ENCODE peak calls at places on chromosomes 11 and 22, in five cellular contexts. P is endodermal cell; D is naive thymus-derived CD4-positive, alpha-beta T cell; U is PC-9; Q is A673. V is an unnamed sample. For H3K36me3, the result is how much of the 10 kb centered on the place peaks cover.

GRCh38 chr22:36425977-36426523 is 38.3 kb upstream of the MYH9 start:
- DNase-seq in P (no peak), D (no peak), U (no peak), Q (no peak), V (peak)

GRCh38 chr11:117912497-117912896 is 16.7 kb downstream of the TMPRSS13 start:
- DNase-seq in P (no peak), D (no peak), U (no peak), Q (no peak), V (peak)

GRCh38 chr11:8871283-8871775 is 39.7 kb upstream of the AKIP1 start:
- DNase-seq in P (peak), D (no peak), U (peak), Q (peak), V (peak)

GRCh38 chr11:130145975-130146776 is 13.4 kb upstream of the ST14 start:
- DNase-seq in P (peak), D (no peak), U (peak), Q (no peak), V (peak)

GRCh38 chr11:61972112-61972795 is 4.8 kb upstream of the FTH1 start:
- DNase-seq in P (no peak), D (no peak), U (no peak), Q (no peak), V (peak)

GRCh38 chr11:14908214-14908880 is 16.3 kb upstream of the CYP2R1 start:
- DNase-seq in P (peak), D (no peak), U (no peak), Q (peak), V (no peak)

GRCh38 chr11:70416881-70417280 is 18.6 kb downstream of the CTTN start:
- DNase-seq in P (no peak), D (no peak), U (no peak), Q (no peak), V (no peak)

GRCh38 chr22:23767303-23767672 is 484 bp downstream of the CHCHD10 start:
- DNase-seq in P (no peak), D (no peak), U (no peak), Q (no peak), V (peak)

GRCh38 chr11:61254403-61255025 is 13.5 kb downstream of the PGA5 start:
- DNase-seq in P (peak), D (peak), U (peak), Q (peak), V (peak)

GRCh38 chr11:40129276-40129675 is 1330.2 kb downstream of the LRRC4C start:
- DNase-seq in P (no peak), D (no peak), U (no peak), Q (peak), V (no peak)

GRCh38 chr11:18065572-18065971 is 19.5 kb upstream of the TPH1 start:
- DNase-seq in P (no peak), D (no peak), U (no peak), Q (no peak), V (no peak)

GRCh38 chr22:20064545-20065262 is 15.3 kb upstream of the DGCR8 start:
- DNase-seq in P (no peak), D (no peak), U (no peak), Q (no peak), V (no peak)

GRCh38 chr22:29106839-29107238 is 34.0 kb downstream of the KREMEN1 start:
- DNase-seq in P (no peak), D (no peak), U (no peak), Q (peak), V (no peak)

GRCh38 chr22:40797427-40797826 is 21.7 kb downstream of the SLC25A17 start:
- DNase-seq in P (no peak), D (no peak), U (no peak), Q (peak), V (no peak)

GRCh38 chr11:10317281-10317755 is 12.4 kb downstream of the ADM start:
- DNase-seq in P (peak), D (no peak), U (no peak), Q (no peak), V (no peak)

GRCh38 chr22:18931905-18932652 is 4.0 kb downstream of the PRODH start:
- DNase-seq in P (no peak), D (no peak), U (no peak), Q (no peak), V (no peak)
- H3K36me3 ChIP-seq in P (under half), D (under half), U (under half), Q (under half), V (under half)

GRCh38 chr22:46107753-46108563 is 42.4 kb upstream of the PPARA start:
- DNase-seq in P (no peak), D (no peak), U (no peak), Q (no peak), V (no peak)
- H3K36me3 ChIP-seq in P (under half), D (under half), U (under half), Q (half or more), V (half or more)

DNA sequence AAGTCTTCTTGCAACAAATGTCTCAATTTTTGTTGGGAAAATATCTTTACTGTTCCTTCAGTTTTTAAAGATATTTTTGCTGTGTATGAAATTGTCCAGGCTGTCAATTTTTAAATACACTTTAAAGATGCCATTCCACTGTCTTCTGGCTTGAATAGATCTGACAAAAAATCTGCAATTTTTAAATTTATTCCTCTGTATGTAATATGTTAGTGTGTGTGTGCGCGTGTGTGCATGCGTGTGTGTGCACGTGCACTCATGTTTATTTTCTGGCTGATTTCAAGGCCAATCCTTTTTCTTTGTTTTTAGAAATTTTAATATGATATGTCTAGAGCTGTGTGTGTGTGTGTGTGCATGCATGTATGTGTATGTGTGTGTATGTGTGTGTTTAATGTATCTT is 263.2 kb upstream of the SESN3 start:
- DNase-seq in P (no peak), D (no peak), U (no peak), Q (no peak), V (no peak)
- H3K36me3 ChIP-seq in P (under half), D (under half), U (under half), Q (under half), V (under half)

GRCh38 chr22:50215297-50216049 is 14.7 kb downstream of the SELENOO start:
- DNase-seq in P (no peak), D (no peak), U (no peak), Q (no peak), V (peak)
- H3K36me3 ChIP-seq in P (half or more), D (under half), U (half or more), Q (half or more), V (under half)

GRCh38 chr11:47274495-47275235 is 4.7 kb downstream of the MADD start:
- DNase-seq in P (no peak), D (no peak), U (no peak), Q (no peak), V (no peak)
- H3K36me3 ChIP-seq in P (under half), D (under half), U (under half), Q (half or more), V (half or more)

GRCh38 chr22:45710469-45710868 is 38.8 kb downstream of the ATXN10 start:
- DNase-seq in P (no peak), D (no peak), U (no peak), Q (no peak), V (no peak)
- H3K36me3 ChIP-seq in P (half or more), D (under half), U (half or more), Q (under half), V (under half)

GRCh38 chr11:120448240-120448639 is 63.3 kb upstream of the GRIK4 start:
- DNase-seq in P (no peak), D (no peak), U (no peak), Q (no peak), V (no peak)
- H3K36me3 ChIP-seq in P (half or more), D (under half), U (under half), Q (half or more), V (under half)

GRCh38 chr22:38742176-38742942 is 13.4 kb downstream of the SUN2 start:
- DNase-seq in P (no peak), D (no peak), U (no peak), Q (no peak), V (no peak)
- H3K36me3 ChIP-seq in P (half or more), D (half or more), U (under half), Q (half or more), V (under half)

GRCh38 chr11:28966951-28967350 is 858.8 kb downstream of the METTL15 start:
- DNase-seq in P (no peak), D (no peak), U (no peak), Q (no peak), V (no peak)
- H3K36me3 ChIP-seq in P (under half), D (under half), U (under half), Q (under half), V (under half)

V was measured in left lung.